ENCODE peak calls at places on chromosomes 1 and 21, in eight cellular contexts. F is HepG2, M is hepatocyte, T is neural progenitor cell, A is HCT116, G is astrocyte, X is GM23338, Q is K562. H is an unnamed sample.

GRCh38 chr1:197799271-197799670 is 24.0 kb upstream of the DENND1B start:
- DNase-seq in F (no peak), M (peak; percentile 20), T (no peak), A (no peak), G (peak; percentile 85), X (no peak), Q (no peak), H (peak; percentile 23)

GRCh38 chr1:15886613-15887167 is 39.2 kb downstream of the SPEN start:
- DNase-seq in F (no peak), M (no peak), T (no peak), A (no peak), G (no peak), X (no peak), Q (no peak), H (no peak)

GRCh38 chr1:202576816-202577215 is 133.4 kb downstream of the SYT2 start:
- DNase-seq in F (peak; percentile 70), M (no peak), T (no peak), A (no peak), G (peak; percentile 90), X (no peak), Q (no peak), H (peak; percentile 83)

GRCh38 chr1:165965857-165966256 is 138.4 kb downstream of the UCK2 start:
- DNase-seq in F (no peak), M (no peak), T (no peak), A (no peak), G (no peak), X (no peak), Q (no peak), H (no peak)

GRCh38 chr1:18557621-18558465 is 72.8 kb upstream of the PAX7 start:
- DNase-seq in F (peak; percentile 21), M (peak; percentile 60), T (peak; percentile 91), A (no peak), G (no peak), X (peak; percentile 83), Q (no peak), H (no peak)

GRCh38 chr1:89946532-89946931 is 48.4 kb upstream of the ZNF326 start:
- DNase-seq in F (no peak), M (no peak), T (peak; percentile 22), A (no peak), G (no peak), X (no peak), Q (no peak), H (no peak)

GRCh38 chr1:235901461-235901860 is 34.8 kb upstream of the LYST start:
- DNase-seq in F (no peak), M (no peak), T (no peak), A (no peak), G (peak; percentile 88), X (no peak), Q (no peak), H (no peak)

GRCh38 chr1:223846668-223847007 is 891 bp upstream of the TP53BP2 start:
- DNase-seq in F (peak; percentile 27), M (peak; percentile 35), T (peak; percentile 43), A (no peak), G (no peak), X (peak; percentile 63), Q (no peak), H (no peak)

GRCh38 chr1:25580933-25581332 is 35.7 kb upstream of the MAN1C1 start:
- DNase-seq in F (no peak), M (no peak), T (peak; percentile 59), A (no peak), G (no peak), X (peak; percentile 75), Q (no peak), H (no peak)

GRCh38 chr1:48936436-48936835 is 159.7 kb upstream of the BEND5 start:
- DNase-seq in F (no peak), M (no peak), T (no peak), A (no peak), G (peak; percentile 31), X (no peak), Q (no peak), H (no peak)

GRCh38 chr1:28437924-28438699 is 67.7 kb upstream of the RCC1 start:
- DNase-seq in F (peak; percentile 96), M (peak; percentile 81), T (peak; percentile 58), A (peak; percentile 92), G (peak; percentile 97), X (peak; percentile 58), Q (no peak), H (peak; percentile 93)

GRCh38 chr1:151147685-151148084 is 1.3 kb upstream of the SEMA6C start:
- DNase-seq in F (peak; percentile 64), M (peak; percentile 50), T (no peak), A (no peak), G (no peak), X (no peak), Q (no peak), H (no peak)

GRCh38 chr21:45583831-45584509 is 41.7 kb upstream of the SLC19A1 start:
- DNase-seq in F (no peak), M (no peak), T (no peak), A (no peak), G (no peak), X (no peak), Q (no peak), H (no peak)

GRCh38 chr1:2597441-2598328 is 11.1 kb downstream of the PRXL2B start:
- DNase-seq in F (no peak), M (no peak), T (no peak), A (no peak), G (no peak), X (no peak), Q (peak; percentile 39), H (no peak)

GRCh38 chr1:7632126-7632525 is 139.0 kb upstream of the VAMP3 start:
- DNase-seq in F (no peak), M (no peak), T (no peak), A (no peak), G (no peak), X (no peak), Q (no peak), H (no peak)

GRCh38 chr1:78223417-78224215 is 177.8 kb downstream of the GIPC2 start:
- DNase-seq in F (no peak), M (no peak), T (no peak), A (no peak), G (peak; percentile 42), X (no peak), Q (no peak), H (no peak)

GRCh38 chr1:6099787-6100765 is 54.4 kb downstream of the KCNAB2 start:
- DNase-seq in F (no peak), M (no peak), T (no peak), A (no peak), G (no peak), X (no peak), Q (no peak), H (no peak)

GRCh38 chr1:48202030-48202752 is 20.3 kb upstream of the SLC5A9 start:
- DNase-seq in F (peak; percentile 45), M (peak; percentile 84), T (peak; percentile 74), A (peak; percentile 37), G (peak; percentile 96), X (peak; percentile 79), Q (peak; percentile 62), H (peak; percentile 45)

GRCh38 chr1:222331765-222332164 is 216.1 kb downstream of the HHIPL2 start:
- DNase-seq in F (no peak), M (no peak), T (no peak), A (no peak), G (peak; percentile 69), X (no peak), Q (no peak), H (no peak)
- TF ChIP-seq CTCF in F (no peak), M (no peak), T (no peak), A (no peak), G (no peak), X (no peak), Q (no peak), H (no peak)

GRCh38 chr1:998051-998821 is 1.7 kb downstream of the HES4 start:
- DNase-seq in F (no peak), M (peak; percentile 64), T (peak; percentile 74), A (no peak), G (no peak), X (peak; percentile 75), Q (peak; percentile 74), H (no peak)
- TF ChIP-seq EZH2 in F (no peak), M (peak; percentile 84), T (peak; percentile 76), A (no peak), G (peak; percentile 34), X (peak; percentile 74), Q (no peak), H (no peak)

GRCh38 chr1:35855016-35855700 is 27.9 kb upstream of the AGO1 start:
- DNase-seq in F (no peak), M (peak; percentile 48), T (peak; percentile 21), A (no peak), G (no peak), X (peak; percentile 53), Q (no peak), H (no peak)

GRCh38 chr1:35856964-35857363 is 26.0 kb upstream of the AGO1 start:
- DNase-seq in F (no peak), M (no peak), T (no peak), A (no peak), G (no peak), X (no peak), Q (no peak), H (no peak)

GRCh38 chr1:35852241-35852640 is 30.8 kb upstream of the AGO1 start:
- DNase-seq in F (no peak), M (no peak), T (no peak), A (no peak), G (no peak), X (no peak), Q (no peak), H (no peak)

GRCh38 chr1:35860680-35861079 is 22.3 kb upstream of the AGO1 start:
- DNase-seq in F (no peak), M (no peak), T (no peak), A (no peak), G (no peak), X (no peak), Q (no peak), H (no peak)

DNA sequence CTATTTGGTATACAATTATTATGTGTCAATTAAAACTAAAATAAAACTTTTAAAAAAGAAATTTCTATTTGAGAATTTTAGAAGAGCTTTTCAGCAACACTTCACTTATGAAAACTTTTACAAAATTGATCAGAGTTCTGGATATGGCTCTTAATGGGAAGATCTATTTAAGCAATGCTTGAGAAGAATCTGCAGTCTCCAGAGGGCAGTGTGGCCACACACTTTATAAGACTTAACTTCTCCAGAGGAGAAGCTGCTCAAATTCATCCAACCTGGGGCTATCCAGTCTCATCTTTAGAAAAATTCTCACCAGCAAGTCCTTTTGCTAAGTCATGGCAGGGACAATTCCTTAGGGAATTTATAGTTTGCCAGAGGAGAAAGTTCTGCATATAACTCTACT is 25.2 kb upstream of the AGO1 start:
- DNase-seq in F (no peak), M (peak; percentile 46), T (peak; percentile 12), A (peak; percentile 10), G (no peak), X (peak; percentile 47), Q (no peak), H (no peak)
- TF ChIP-seq CTCF in F (peak; percentile 32), M (peak; percentile 50), T (peak; percentile 26), A (peak; percentile 29), G (no peak), X (peak; percentile 61), Q (peak; percentile 66), H (peak; percentile 48)

DNA sequence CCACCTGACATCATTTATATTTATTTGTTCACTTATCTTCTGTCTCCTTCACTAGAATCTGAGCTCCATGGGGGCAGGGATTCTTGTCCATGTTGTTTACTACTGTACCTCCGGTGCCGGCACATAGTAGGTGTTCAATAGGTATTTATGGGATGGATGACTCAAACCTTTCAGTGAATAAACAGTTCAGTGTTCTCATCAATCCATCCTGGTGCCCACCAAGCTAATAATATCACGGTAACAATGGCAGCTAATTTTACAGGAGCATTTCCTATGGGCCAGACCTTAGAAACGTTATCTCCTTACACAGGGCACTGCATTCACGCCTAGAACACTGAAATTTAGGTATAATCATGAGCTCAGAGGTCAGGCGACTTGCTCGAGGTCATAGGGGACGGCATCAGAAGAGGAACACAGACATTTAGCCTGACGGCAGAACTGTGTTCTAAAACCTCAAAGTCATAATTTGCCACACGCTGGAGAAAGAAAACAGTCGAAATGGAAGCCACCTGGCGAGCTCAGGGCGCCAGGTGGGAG is 1.3 kb upstream of the DRAXIN start:
- DNase-seq in F (no peak), M (no peak), T (no peak), A (no peak), G (no peak), X (no peak), Q (no peak), H (no peak)
- TF ChIP-seq EZH2 in F (no peak), M (no peak), T (no peak), A (no peak), G (no peak), X (no peak), Q (no peak), H (no peak)